ENCODE peak calls at places on chromosome 18, in five cellular contexts. One of them, this sample, is unnamed.

GRCh38 chr18:13465476-13465875 is 246.9 kb downstream of the LDLRAD4 start:
- DNase-seq in endothelial cell of umbilical vein: peak
- DNase-seq in fibroblast of mammary gland: no peak
- DNase-seq in left ventricle myocardium inferior: no peak
- DNase-seq in lung: no peak
- DNase-seq in this sample: no peak

GRCh38 chr18:54830260-54830659 is 2.0 kb downstream of the RAB27B start:
- DNase-seq in endothelial cell of umbilical vein: no peak
- DNase-seq in fibroblast of mammary gland: peak
- DNase-seq in left ventricle myocardium inferior: no peak
- DNase-seq in lung: no peak
- DNase-seq in this sample: no peak

GRCh38 chr18:61972389-61973264 is 79.8 kb upstream of the RNF152 start:
- DNase-seq in endothelial cell of umbilical vein: no peak
- DNase-seq in fibroblast of mammary gland: no peak
- DNase-seq in left ventricle myocardium inferior: no peak
- DNase-seq in lung: no peak
- DNase-seq in this sample: no peak

GRCh38 chr18:41391616-41392610 is 563.1 kb upstream of the PIK3C3 start:
- DNase-seq in endothelial cell of umbilical vein: peak
- DNase-seq in fibroblast of mammary gland: peak
- DNase-seq in left ventricle myocardium inferior: no peak
- DNase-seq in lung: no peak
- DNase-seq in this sample: peak

GRCh38 chr18:10121028-10121427 is 207.2 kb downstream of the VAPA start:
- DNase-seq in endothelial cell of umbilical vein: no peak
- DNase-seq in fibroblast of mammary gland: no peak
- DNase-seq in left ventricle myocardium inferior: no peak
- DNase-seq in lung: no peak
- DNase-seq in this sample: no peak

GRCh38 chr18:39966275-39966674 is 1988.8 kb upstream of the PIK3C3 start:
- DNase-seq in endothelial cell of umbilical vein: no peak
- DNase-seq in fibroblast of mammary gland: peak
- DNase-seq in left ventricle myocardium inferior: no peak
- DNase-seq in lung: no peak
- DNase-seq in this sample: no peak

GRCh38 chr18:68769423-68769822 is 28.5 kb upstream of the CCDC102B start:
- DNase-seq in endothelial cell of umbilical vein: no peak
- DNase-seq in fibroblast of mammary gland: peak
- DNase-seq in left ventricle myocardium inferior: no peak
- DNase-seq in lung: peak
- DNase-seq in this sample: peak

GRCh38 chr18:5768454-5768853 is 126.9 kb downstream of the TMEM200C start:
- DNase-seq in endothelial cell of umbilical vein: no peak
- DNase-seq in fibroblast of mammary gland: no peak
- DNase-seq in left ventricle myocardium inferior: no peak
- DNase-seq in lung: no peak
- DNase-seq in this sample: no peak

GRCh38 chr18:9669016-9669415 is 39.1 kb upstream of the RAB31 start:
- DNase-seq in endothelial cell of umbilical vein: no peak
- DNase-seq in fibroblast of mammary gland: no peak
- DNase-seq in left ventricle myocardium inferior: no peak
- DNase-seq in lung: no peak
- DNase-seq in this sample: no peak

GRCh38 chr18:9008203-9008708 is 94.2 kb upstream of the NDUFV2 start:
- DNase-seq in endothelial cell of umbilical vein: peak
- DNase-seq in fibroblast of mammary gland: no peak
- DNase-seq in left ventricle myocardium inferior: no peak
- DNase-seq in lung: no peak
- DNase-seq in this sample: no peak

GRCh38 chr18:73980289-73980979 is 167.2 kb downstream of the FBXO15 start:
- DNase-seq in endothelial cell of umbilical vein: no peak
- DNase-seq in fibroblast of mammary gland: peak
- DNase-seq in left ventricle myocardium inferior: no peak
- DNase-seq in lung: no peak
- DNase-seq in this sample: peak

GRCh38 chr18:2522112-2522511 is 49.2 kb downstream of the METTL4 start:
- DNase-seq in endothelial cell of umbilical vein: no peak
- DNase-seq in fibroblast of mammary gland: no peak
- DNase-seq in left ventricle myocardium inferior: no peak
- DNase-seq in lung: no peak
- DNase-seq in this sample: no peak

GRCh38 chr18:45608400-45608799 is 6.9 kb upstream of the SLC14A2 start:
- DNase-seq in endothelial cell of umbilical vein: no peak
- DNase-seq in fibroblast of mammary gland: no peak
- DNase-seq in left ventricle myocardium inferior: no peak
- DNase-seq in lung: no peak
- DNase-seq in this sample: no peak

GRCh38 chr18:64017870-64018269 is 48.0 kb downstream of the SERPINB8 start:
- DNase-seq in endothelial cell of umbilical vein: peak
- DNase-seq in fibroblast of mammary gland: peak
- DNase-seq in left ventricle myocardium inferior: no peak
- DNase-seq in lung: no peak
- DNase-seq in this sample: peak

GRCh38 chr18:9802774-9803697 is 82.7 kb upstream of the TXNDC2 start:
- DNase-seq in endothelial cell of umbilical vein: no peak
- DNase-seq in fibroblast of mammary gland: peak
- DNase-seq in left ventricle myocardium inferior: no peak
- DNase-seq in lung: no peak
- DNase-seq in this sample: peak

DNA sequence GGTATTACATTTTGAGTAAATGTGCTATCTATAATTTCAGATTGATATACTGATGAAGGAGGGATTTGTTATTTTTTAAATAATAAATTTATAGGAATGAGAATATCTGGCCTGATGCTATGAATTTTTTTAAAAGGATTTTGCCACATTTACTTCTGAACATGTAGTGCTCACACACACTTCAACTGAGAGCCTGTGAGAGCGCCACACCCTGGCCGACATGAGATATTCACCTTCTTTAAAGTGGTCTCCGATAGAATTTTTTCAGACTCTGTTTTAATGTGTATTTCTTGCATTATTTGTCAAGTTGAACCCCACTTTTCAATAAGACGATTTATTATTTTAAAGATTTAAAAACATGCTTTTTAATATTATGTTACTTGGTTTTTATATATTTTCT is 813.3 kb downstream of the DCC start:
- DNase-seq in endothelial cell of umbilical vein: no peak
- DNase-seq in fibroblast of mammary gland: peak
- DNase-seq in left ventricle myocardium inferior: no peak
- DNase-seq in lung: no peak
- DNase-seq in this sample: no peak
- TF ChIP-seq CTCF in endothelial cell of umbilical vein: no peak
- TF ChIP-seq CTCF in fibroblast of mammary gland: peak
- TF ChIP-seq CTCF in left ventricle myocardium inferior: peak
- TF ChIP-seq CTCF in lung: no peak
- TF ChIP-seq CTCF in this sample: no peak

GRCh38 chr18:65523461-65523860 is 227.4 kb upstream of the CDH7 start:
- DNase-seq in endothelial cell of umbilical vein: no peak
- DNase-seq in fibroblast of mammary gland: no peak
- DNase-seq in left ventricle myocardium inferior: no peak
- DNase-seq in lung: no peak
- DNase-seq in this sample: no peak

GRCh38 chr18:65526099-65526498 is 224.7 kb upstream of the CDH7 start:
- DNase-seq in endothelial cell of umbilical vein: no peak
- DNase-seq in fibroblast of mammary gland: no peak
- DNase-seq in left ventricle myocardium inferior: no peak
- DNase-seq in lung: no peak
- DNase-seq in this sample: no peak

GRCh38 chr18:65522907-65523306 is 227.9 kb upstream of the CDH7 start:
- DNase-seq in endothelial cell of umbilical vein: no peak
- DNase-seq in fibroblast of mammary gland: no peak
- DNase-seq in left ventricle myocardium inferior: no peak
- DNase-seq in lung: no peak
- DNase-seq in this sample: no peak

GRCh38 chr18:65527879-65528633 is 222.8 kb upstream of the CDH7 start:
- DNase-seq in endothelial cell of umbilical vein: no peak
- DNase-seq in fibroblast of mammary gland: no peak
- DNase-seq in left ventricle myocardium inferior: no peak
- DNase-seq in lung: no peak
- DNase-seq in this sample: no peak
- H3K4me3 ChIP-seq in endothelial cell of umbilical vein: no peak
- H3K4me3 ChIP-seq in fibroblast of mammary gland: no peak
- H3K4me3 ChIP-seq in left ventricle myocardium inferior: no peak
- H3K4me3 ChIP-seq in lung: no peak
- H3K4me3 ChIP-seq in this sample: no peak

DNA sequence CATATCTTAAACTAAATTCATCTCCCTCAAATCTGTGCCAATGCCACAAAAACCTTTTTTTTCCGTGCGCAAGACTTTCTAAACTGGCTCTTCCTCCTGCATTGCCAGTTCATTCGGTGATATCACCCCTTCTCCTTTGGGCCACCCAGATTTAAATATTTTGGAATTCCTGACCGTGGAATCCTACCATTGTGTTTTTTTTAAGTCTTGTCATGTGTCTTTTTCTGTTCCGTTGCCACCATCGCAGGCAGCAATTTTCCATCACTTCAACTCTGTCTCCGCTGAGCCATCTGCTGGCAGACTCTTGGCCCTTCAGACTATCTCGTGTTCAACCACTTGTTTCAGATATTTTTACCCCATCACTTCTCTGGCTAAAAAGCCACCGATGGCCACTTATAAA is 76.9 kb upstream of the ZNF532 start:
- DNase-seq in endothelial cell of umbilical vein: no peak
- DNase-seq in fibroblast of mammary gland: no peak
- DNase-seq in left ventricle myocardium inferior: peak
- DNase-seq in lung: no peak
- DNase-seq in this sample: peak
- TF ChIP-seq CTCF in endothelial cell of umbilical vein: no peak
- TF ChIP-seq CTCF in fibroblast of mammary gland: no peak
- TF ChIP-seq CTCF in left ventricle myocardium inferior: no peak
- TF ChIP-seq CTCF in lung: no peak
- TF ChIP-seq CTCF in this sample: peak

DNA sequence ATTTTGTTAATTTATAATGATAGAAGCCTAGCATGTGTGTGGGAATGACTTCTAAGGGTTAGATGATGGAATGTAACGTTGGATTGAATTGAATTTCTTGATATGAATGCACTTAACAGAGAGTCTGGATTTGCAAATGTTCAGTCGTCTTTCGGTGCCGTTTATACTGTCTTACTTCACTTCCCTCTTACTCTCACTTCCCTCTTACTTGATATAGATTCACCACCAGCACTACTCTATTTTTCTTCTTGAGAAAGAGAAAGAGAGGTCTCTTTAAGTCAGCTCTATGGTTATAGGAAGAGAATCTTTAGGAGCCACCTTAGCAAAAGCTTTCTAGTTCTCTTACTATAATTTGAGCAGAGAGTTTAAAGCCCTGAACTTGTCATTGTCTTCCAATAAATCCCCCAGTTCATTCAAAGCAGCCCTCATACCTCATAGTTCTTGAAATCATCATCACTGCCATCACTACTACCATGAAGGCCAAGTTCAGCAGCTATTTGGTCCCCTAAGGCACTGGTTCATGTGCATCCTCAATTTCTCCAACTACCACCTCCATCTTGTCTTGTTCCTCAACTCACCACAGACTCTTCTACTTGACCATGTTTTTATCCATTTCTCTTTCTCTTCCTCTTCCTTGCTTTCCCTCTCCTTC is 501.7 kb upstream of the TCF4 start:
- DNase-seq in endothelial cell of umbilical vein: no peak
- DNase-seq in fibroblast of mammary gland: no peak
- DNase-seq in left ventricle myocardium inferior: no peak
- DNase-seq in lung: no peak
- DNase-seq in this sample: no peak
- H3K4me3 ChIP-seq in endothelial cell of umbilical vein: no peak
- H3K4me3 ChIP-seq in fibroblast of mammary gland: no peak
- H3K4me3 ChIP-seq in left ventricle myocardium inferior: no peak
- H3K4me3 ChIP-seq in lung: no peak
- H3K4me3 ChIP-seq in this sample: no peak